ENCODE peak calls at places on chromosomes 11 and 22, in nine cellular contexts. Q is body of pancreas, V is upper lobe of right lung, F is AG04450, T is lower lobe of right lung, O is right atrium auricular region, K is ovary, X is fibroblast of pulmonary artery, N is neural progenitor cell. C is an unnamed sample.

GRCh38 chr11:94193288-94193687 is 64.6 kb downstream of the PANX1 start:
- DNase-seq in Q (no peak), V (no peak), F (no peak), T (no peak), O (no peak), K (no peak), X (peak), N (no peak), C (no peak)

GRCh38 chr11:124896821-124897391 is 759 bp downstream of the ROBO4 start:
- DNase-seq in Q (no peak), V (no peak), F (no peak), T (no peak), O (no peak), K (no peak), X (no peak), N (no peak), C (peak)

GRCh38 chr22:47195676-47196492 is 433.4 kb downstream of the TBC1D22A start:
- DNase-seq in Q (peak), V (peak), F (no peak), T (peak), O (peak), K (no peak), X (peak), N (no peak), C (peak)

GRCh38 chr11:133956650-133957633 is at the start of gene IGSF9B:
- DNase-seq in Q (peak), V (peak), F (no peak), T (peak), O (peak), K (peak), X (peak), N (peak), C (peak)

GRCh38 chr11:75536786-75537629 is 11.3 kb upstream of the GDPD5 start:
- DNase-seq in Q (no peak), V (no peak), F (no peak), T (no peak), O (no peak), K (no peak), X (no peak), N (no peak), C (no peak)

GRCh38 chr22:26650722-26651421 is 6.5 kb upstream of the MIAT start:
- DNase-seq in Q (no peak), V (no peak), F (no peak), T (no peak), O (no peak), K (no peak), X (no peak), N (no peak), C (no peak)

GRCh38 chr11:120281161-120281795 is 41.3 kb downstream of the POU2F3 start:
- DNase-seq in Q (no peak), V (no peak), F (no peak), T (no peak), O (no peak), K (no peak), X (peak), N (no peak), C (no peak)

GRCh38 chr22:23110190-23110921 is 31.4 kb downstream of the RSPH14 start:
- DNase-seq in Q (no peak), V (no peak), F (no peak), T (no peak), O (no peak), K (no peak), X (no peak), N (no peak), C (no peak)

GRCh38 chr11:46315033-46315738 is 32.1 kb upstream of the DGKZ start:
- DNase-seq in Q (peak), V (no peak), F (no peak), T (no peak), O (peak), K (peak), X (peak), N (peak), C (no peak)

GRCh38 chr22:19755145-19755710 is 5.3 kb upstream of the TBX1 start:
- DNase-seq in Q (no peak), V (no peak), F (no peak), T (no peak), O (no peak), K (no peak), X (no peak), N (peak), C (no peak)
- H3K4me3 ChIP-seq in Q (no peak), V (no peak), F (no peak), T (no peak), O (peak), K (no peak), X (no peak), N (peak), C (no peak)

DNA sequence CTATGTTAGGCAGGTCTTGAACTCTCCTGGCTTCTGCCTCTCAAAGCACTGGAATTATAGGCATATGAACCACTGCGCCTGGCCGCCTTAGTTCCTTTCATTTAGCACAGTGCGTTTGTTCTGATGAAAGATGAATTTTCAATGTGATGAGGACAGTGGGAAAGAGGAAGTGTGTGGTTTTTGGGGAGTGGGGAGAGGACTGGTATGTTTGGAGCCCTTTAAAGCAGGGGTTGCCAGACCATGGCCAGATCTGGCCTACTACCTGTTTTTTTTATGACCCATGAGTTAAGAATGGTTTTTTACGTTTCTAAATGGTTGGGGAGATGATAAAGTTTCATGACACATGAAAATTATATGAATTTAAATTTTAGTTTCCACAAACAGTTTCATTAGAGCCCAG is 12.5 kb downstream of the ATXN10 start:
- DNase-seq in Q (no peak), V (no peak), F (no peak), T (no peak), O (no peak), K (no peak), X (peak), N (no peak), C (no peak)
- H3K4me3 ChIP-seq in Q (no peak), V (no peak), F (no peak), T (no peak), O (no peak), K (no peak), X (no peak), N (no peak), C (no peak)

DNA sequence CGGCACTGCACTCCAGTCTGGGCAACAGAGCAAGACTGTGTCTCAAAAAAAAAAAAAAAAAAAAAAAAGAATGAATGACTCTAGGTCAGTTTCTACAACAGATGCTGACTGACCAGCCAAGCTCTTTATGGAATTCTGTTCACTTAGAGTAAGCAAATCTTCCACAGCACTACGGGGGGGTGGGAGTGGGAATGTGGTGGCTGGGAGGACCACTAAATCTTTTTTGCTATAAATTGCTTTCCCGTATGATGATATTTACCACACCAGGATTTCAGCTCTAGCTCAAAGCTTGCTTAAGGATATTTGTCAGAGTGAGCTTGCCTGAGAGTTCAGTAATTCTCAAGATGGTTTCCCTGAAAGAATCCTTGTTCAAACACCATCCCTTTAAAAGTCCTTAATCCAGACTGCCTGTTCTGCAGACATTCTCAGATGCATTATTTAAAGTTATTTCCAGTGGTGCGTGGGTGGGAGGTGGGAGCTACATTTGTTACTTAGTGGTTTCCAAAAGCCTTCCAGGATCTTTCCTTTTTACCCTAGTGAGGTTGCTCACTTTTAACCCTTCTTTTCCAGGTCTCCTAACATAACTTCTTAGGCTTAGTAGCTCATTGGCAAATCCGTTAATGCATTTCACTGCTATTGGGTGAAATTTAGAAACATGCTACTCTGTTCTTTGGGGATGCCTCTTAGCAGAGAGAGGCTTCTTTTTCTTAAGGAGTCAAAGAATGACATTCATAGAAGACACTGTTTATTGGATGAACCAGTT is 65.9 kb downstream of the UBASH3B start:
- DNase-seq in Q (no peak), V (no peak), F (no peak), T (no peak), O (no peak), K (no peak), X (peak), N (no peak), C (no peak)
- H3K4me3 ChIP-seq in Q (no peak), V (no peak), F (no peak), T (no peak), O (no peak), K (no peak), X (no peak), N (no peak), C (no peak)

GRCh38 chr11:62547691-62548281 is 1.2 kb upstream of the AHNAK start:
- DNase-seq in Q (peak), V (no peak), F (no peak), T (no peak), O (no peak), K (peak), X (no peak), N (peak), C (no peak)
- H3K4me3 ChIP-seq in Q (no peak), V (peak), F (peak), T (peak), O (peak), K (peak), X (peak), N (peak), C (peak)

DNA sequence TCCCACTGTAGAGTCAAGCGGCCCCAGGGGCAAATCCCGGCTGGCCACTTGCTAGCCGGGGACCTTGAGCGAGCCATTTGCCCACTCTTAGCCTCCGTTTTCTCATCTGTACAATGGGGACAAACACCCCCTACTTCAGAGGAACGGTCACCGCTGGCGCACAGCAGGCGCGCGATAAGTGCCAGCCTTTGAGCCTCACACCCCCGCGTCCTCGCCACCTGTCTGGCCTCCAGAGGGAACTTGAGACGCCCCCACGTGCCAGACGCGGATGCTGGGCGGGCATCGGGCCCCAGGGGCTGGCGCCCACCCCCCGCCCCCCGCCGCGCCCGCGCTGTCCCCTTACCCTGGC is 72.7 kb upstream of the TCF20 start:
- DNase-seq in Q (no peak), V (no peak), F (no peak), T (no peak), O (no peak), K (no peak), X (no peak), N (no peak), C (no peak)
- H3K4me3 ChIP-seq in Q (no peak), V (peak), F (peak), T (peak), O (peak), K (peak), X (no peak), N (peak), C (peak)

GRCh38 chr22:20316217-20316843 is 3.5 kb downstream of the DGCR6L start:
- DNase-seq in Q (no peak), V (peak), F (no peak), T (peak), O (peak), K (peak), X (no peak), N (peak), C (peak)
- H3K4me3 ChIP-seq in Q (no peak), V (no peak), F (no peak), T (no peak), O (no peak), K (no peak), X (no peak), N (no peak), C (no peak)

C was measured in vagina.